ENCODE peak calls at places on chromosome 4, in four cellular contexts. One of them, this sample, is unnamed.

GRCh38 chr4:183798921-183799307 is 106.2 kb upstream of the STOX2 start:
- DNase-seq in fibroblast of lung: no peak
- DNase-seq in H1: no peak
- DNase-seq in GM23248: no peak
- DNase-seq in this sample: no peak

GRCh38 chr4:100933628-100934027 is 413.7 kb downstream of the PPP3CA start:
- DNase-seq in fibroblast of lung: peak; percentile 20
- DNase-seq in H1: no peak
- DNase-seq in GM23248: peak; percentile 82
- DNase-seq in this sample: no peak

GRCh38 chr4:140049924-140050681 is 103.9 kb downstream of the MAML3 start:
- DNase-seq in fibroblast of lung: peak; percentile 64
- DNase-seq in H1: no peak
- DNase-seq in GM23248: peak; percentile 56
- DNase-seq in this sample: peak; percentile 38

GRCh38 chr4:108965031-108965430 is 202.2 kb upstream of the ETNPPL start:
- DNase-seq in fibroblast of lung: no peak
- DNase-seq in H1: no peak
- DNase-seq in GM23248: no peak
- DNase-seq in this sample: peak; percentile 45

GRCh38 chr4:5796976-5797375 is 86.0 kb downstream of the EVC start:
- DNase-seq in fibroblast of lung: no peak
- DNase-seq in H1: no peak
- DNase-seq in GM23248: no peak
- DNase-seq in this sample: no peak

GRCh38 chr4:109811707-109812106 is 3.9 kb upstream of the GAR1 start:
- DNase-seq in fibroblast of lung: no peak
- DNase-seq in H1: no peak
- DNase-seq in GM23248: no peak
- DNase-seq in this sample: no peak

GRCh38 chr4:98564847-98565246 is 93.6 kb downstream of the TSPAN5 start:
- DNase-seq in fibroblast of lung: no peak
- DNase-seq in H1: no peak
- DNase-seq in GM23248: no peak
- DNase-seq in this sample: peak; percentile 97

GRCh38 chr4:164997324-164997723 is 19.9 kb upstream of the TRIM61 start:
- DNase-seq in fibroblast of lung: peak; percentile 4
- DNase-seq in H1: no peak
- DNase-seq in GM23248: peak; percentile 66
- DNase-seq in this sample: peak; percentile 24

GRCh38 chr4:38856524-38857337 is at the start of gene TLR6:
- DNase-seq in fibroblast of lung: peak; percentile 66
- DNase-seq in H1: no peak
- DNase-seq in GM23248: peak; percentile 61
- DNase-seq in this sample: peak; percentile 75

GRCh38 chr4:17721496-17722360 is 59.7 kb downstream of the FAM184B start:
- DNase-seq in fibroblast of lung: no peak
- DNase-seq in H1: no peak
- DNase-seq in GM23248: peak; percentile 86
- DNase-seq in this sample: no peak

GRCh38 chr4:149047368-149047767 is 605.2 kb upstream of the NR3C2 start:
- DNase-seq in fibroblast of lung: no peak
- DNase-seq in H1: no peak
- DNase-seq in GM23248: peak; percentile 10
- DNase-seq in this sample: no peak

GRCh38 chr4:21811576-21811975 is 137.0 kb downstream of the KCNIP4 start:
- DNase-seq in fibroblast of lung: no peak
- DNase-seq in H1: no peak
- DNase-seq in GM23248: peak; percentile 44
- DNase-seq in this sample: no peak

GRCh38 chr4:183906486-183906735 is 1.3 kb downstream of the STOX2 start:
- DNase-seq in fibroblast of lung: no peak
- DNase-seq in H1: no peak
- DNase-seq in GM23248: no peak
- DNase-seq in this sample: no peak

GRCh38 chr4:40395908-40396806 is 61.0 kb downstream of the CHRNA9 start:
- DNase-seq in fibroblast of lung: peak; percentile 60
- DNase-seq in H1: no peak
- DNase-seq in GM23248: no peak
- DNase-seq in this sample: peak; percentile 58

GRCh38 chr4:101355767-101356702 is 8.7 kb upstream of the PPP3CA start:
- DNase-seq in fibroblast of lung: peak; percentile 92
- DNase-seq in H1: no peak
- DNase-seq in GM23248: peak; percentile 85
- DNase-seq in this sample: peak; percentile 53

GRCh38 chr4:22552802-22553201 is 36.9 kb upstream of the ADGRA3 start:
- DNase-seq in fibroblast of lung: no peak
- DNase-seq in H1: no peak
- DNase-seq in GM23248: no peak
- DNase-seq in this sample: no peak

GRCh38 chr4:68375667-68376559 is 26.0 kb upstream of the YTHDC1 start:
- DNase-seq in fibroblast of lung: peak; percentile 69
- DNase-seq in H1: no peak
- DNase-seq in GM23248: peak; percentile 79
- DNase-seq in this sample: peak; percentile 42

GRCh38 chr4:22991576-22991975 is 298.8 kb downstream of the GBA3 start:
- DNase-seq in fibroblast of lung: no peak
- DNase-seq in H1: no peak
- DNase-seq in GM23248: peak; percentile 13
- DNase-seq in this sample: no peak

GRCh38 chr4:8335848-8336247 is 66.3 kb downstream of the HTRA3 start:
- DNase-seq in fibroblast of lung: no peak
- DNase-seq in H1: no peak
- DNase-seq in GM23248: no peak
- DNase-seq in this sample: no peak

GRCh38 chr4:97576955-97577354 is 566.3 kb downstream of the STPG2 start:
- DNase-seq in fibroblast of lung: no peak
- DNase-seq in H1: no peak
- DNase-seq in GM23248: no peak
- DNase-seq in this sample: no peak

GRCh38 chr4:109325698-109326097 is 23.2 kb upstream of the COL25A1 start:
- DNase-seq in fibroblast of lung: no peak
- DNase-seq in H1: no peak
- DNase-seq in GM23248: no peak
- DNase-seq in this sample: no peak

GRCh38 chr4:162347492-162348213 is 183.9 kb upstream of the FSTL5 start:
- DNase-seq in fibroblast of lung: no peak
- DNase-seq in H1: no peak
- DNase-seq in GM23248: no peak
- DNase-seq in this sample: no peak

GRCh38 chr4:137253949-137254348 is 278.3 kb downstream of the PCDH18 start:
- DNase-seq in fibroblast of lung: peak; percentile 72
- DNase-seq in H1: no peak
- DNase-seq in GM23248: peak; percentile 61
- DNase-seq in this sample: no peak

GRCh38 chr4:29553842-29554241 is 1166.3 kb upstream of the PCDH7 start:
- DNase-seq in fibroblast of lung: peak; percentile 8
- DNase-seq in H1: no peak
- DNase-seq in GM23248: no peak
- DNase-seq in this sample: peak; percentile 12

GRCh38 chr4:127196656-127197352 is 436.0 kb upstream of the INTU start:
- DNase-seq in fibroblast of lung: no peak
- DNase-seq in H1: no peak
- DNase-seq in GM23248: no peak
- DNase-seq in this sample: peak; percentile 41

GRCh38 chr4:55367084-55367722 is 21.2 kb downstream of the SRD5A3 start:
- DNase-seq in fibroblast of lung: no peak
- DNase-seq in H1: no peak
- DNase-seq in GM23248: no peak
- DNase-seq in this sample: no peak

GRCh38 chr4:128574706-128575105 is 234.8 kb upstream of the JADE1 start:
- DNase-seq in fibroblast of lung: peak; percentile 87
- DNase-seq in H1: peak; percentile 81
- DNase-seq in GM23248: peak; percentile 58
- DNase-seq in this sample: peak; percentile 56
- H3K27ac ChIP-seq in fibroblast of lung: no peak overlapping the region
- H3K27ac ChIP-seq in H1: no peak overlapping the region
- H3K27ac ChIP-seq in GM23248: peak overlapping the region; percentile 82
- H3K27ac ChIP-seq in this sample: no peak overlapping the region

DNA sequence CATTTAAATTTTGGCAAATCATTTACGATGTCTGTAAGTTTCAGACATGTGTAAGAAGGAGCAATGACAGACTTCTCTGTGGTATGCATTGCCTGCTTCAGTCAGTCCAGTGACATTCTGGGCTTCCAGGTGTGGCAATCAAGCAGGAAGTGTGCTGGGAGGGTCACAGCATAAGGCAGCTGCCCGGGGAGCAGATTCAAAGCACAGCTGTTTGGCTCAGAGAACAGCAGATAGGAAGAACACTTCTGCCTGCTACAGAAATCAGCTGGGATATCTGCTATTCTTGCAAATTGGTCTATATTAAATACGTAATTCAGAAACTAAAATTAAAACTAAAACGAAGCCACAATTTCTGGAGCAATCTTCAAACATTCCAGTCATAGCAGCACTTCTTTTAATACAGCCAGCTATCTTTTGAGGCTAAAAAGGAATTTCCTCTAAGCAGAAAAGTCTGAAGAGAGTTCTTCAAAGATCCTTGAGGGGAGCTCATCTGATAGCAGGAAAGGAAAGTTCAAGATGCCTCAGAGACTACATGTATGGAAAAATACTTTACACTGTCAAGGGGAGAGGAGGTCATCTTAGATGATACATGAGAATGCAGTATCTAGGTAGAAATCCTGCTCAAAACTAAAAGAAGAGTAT is 47.4 kb upstream of the GALNT7 start:
- DNase-seq in fibroblast of lung: peak; percentile 6
- DNase-seq in H1: no peak
- DNase-seq in GM23248: peak; percentile 20
- DNase-seq in this sample: peak; percentile 71
- H3K27ac ChIP-seq in fibroblast of lung: no peak overlapping the region
- H3K27ac ChIP-seq in H1: no peak overlapping the region
- H3K27ac ChIP-seq in GM23248: no peak overlapping the region
- H3K27ac ChIP-seq in this sample: no peak overlapping the region

GRCh38 chr4:94546949-94547348 is 95.2 kb downstream of the PDLIM5 start:
- DNase-seq in fibroblast of lung: no peak
- DNase-seq in H1: no peak
- DNase-seq in GM23248: no peak
- DNase-seq in this sample: no peak

GRCh38 chr4:94548571-94548970 is 96.8 kb downstream of the PDLIM5 start:
- DNase-seq in fibroblast of lung: peak; percentile 54
- DNase-seq in H1: no peak
- DNase-seq in GM23248: peak; percentile 82
- DNase-seq in this sample: no peak

GRCh38 chr4:94550851-94551250 is 99.1 kb downstream of the PDLIM5 start:
- DNase-seq in fibroblast of lung: no peak
- DNase-seq in H1: no peak
- DNase-seq in GM23248: no peak
- DNase-seq in this sample: no peak

GRCh38 chr4:94551616-94552564 is 100.1 kb downstream of the PDLIM5 start:
- DNase-seq in fibroblast of lung: peak; percentile 48
- DNase-seq in H1: no peak
- DNase-seq in GM23248: peak; percentile 51
- DNase-seq in this sample: no peak

DNA sequence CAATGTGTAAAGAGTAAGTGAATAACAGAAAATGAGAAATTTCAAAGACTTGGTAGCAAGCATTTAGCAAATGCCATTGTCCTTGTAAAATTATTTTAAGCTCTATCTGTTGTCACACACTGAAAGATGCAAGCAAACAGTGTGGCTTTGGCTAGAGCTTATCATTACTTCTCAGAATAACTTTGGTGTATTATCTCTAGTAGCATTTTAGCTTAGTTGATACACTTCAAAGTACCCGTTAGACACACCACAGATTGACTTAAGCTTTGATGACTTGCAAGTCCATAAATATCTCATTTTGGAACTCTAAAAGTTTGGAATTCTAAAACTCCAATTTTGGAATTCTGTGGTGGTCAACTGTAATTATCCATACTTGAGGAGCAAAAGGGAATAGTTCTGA is 98.6 kb downstream of the PDLIM5 start:
- DNase-seq in fibroblast of lung: no peak
- DNase-seq in H1: no peak
- DNase-seq in GM23248: no peak
- DNase-seq in this sample: no peak
- H3K27ac ChIP-seq in fibroblast of lung: no peak overlapping the region
- H3K27ac ChIP-seq in H1: no peak overlapping the region
- H3K27ac ChIP-seq in GM23248: peak overlapping the region; percentile 4
- H3K27ac ChIP-seq in this sample: no peak overlapping the region

GRCh38 chr4:128600410-128600809 is 209.1 kb upstream of the JADE1 start:
- DNase-seq in fibroblast of lung: peak; percentile 61
- DNase-seq in H1: no peak
- DNase-seq in GM23248: no peak
- DNase-seq in this sample: no peak
- H3K27ac ChIP-seq in fibroblast of lung: no peak overlapping the region
- H3K27ac ChIP-seq in H1: no peak overlapping the region
- H3K27ac ChIP-seq in GM23248: no peak overlapping the region
- H3K27ac ChIP-seq in this sample: no peak overlapping the region

GRCh38 chr4:118950224-118950623 is 61.6 kb downstream of the SYNPO2 start:
- DNase-seq in fibroblast of lung: no peak
- DNase-seq in H1: no peak
- DNase-seq in GM23248: no peak
- DNase-seq in this sample: no peak

GRCh38 chr4:118948545-118949144 is 60.0 kb downstream of the SYNPO2 start:
- DNase-seq in fibroblast of lung: no peak
- DNase-seq in H1: no peak
- DNase-seq in GM23248: peak; percentile 46
- DNase-seq in this sample: no peak

GRCh38 chr4:118950929-118951570 is 62.4 kb downstream of the SYNPO2 start:
- DNase-seq in fibroblast of lung: no peak
- DNase-seq in H1: no peak
- DNase-seq in GM23248: no peak
- DNase-seq in this sample: no peak

GRCh38 chr4:118942465-118942864 is 53.8 kb downstream of the SYNPO2 start:
- DNase-seq in fibroblast of lung: no peak
- DNase-seq in H1: no peak
- DNase-seq in GM23248: peak; percentile 26
- DNase-seq in this sample: no peak

DNA sequence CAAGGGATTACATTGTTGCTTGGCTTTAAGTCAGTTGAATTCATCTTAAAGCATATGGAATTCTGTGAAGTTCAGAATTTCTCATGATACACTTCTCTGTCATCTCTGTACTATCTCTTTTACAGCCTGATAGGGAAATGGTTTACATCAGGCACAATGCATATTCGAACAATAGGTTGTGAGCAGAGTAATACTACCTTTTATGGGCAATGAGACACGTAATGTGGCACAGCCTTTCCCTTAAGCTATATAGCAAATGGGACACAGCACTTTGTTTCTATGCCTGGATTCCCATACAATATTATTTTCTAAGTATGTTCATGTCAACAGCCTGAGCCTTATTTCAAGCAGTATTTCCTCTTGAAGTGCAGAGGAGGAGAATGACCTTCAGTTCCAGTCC is 58.4 kb downstream of the SYNPO2 start:
- DNase-seq in fibroblast of lung: no peak
- DNase-seq in H1: no peak
- DNase-seq in GM23248: no peak
- DNase-seq in this sample: no peak
- H3K27ac ChIP-seq in fibroblast of lung: no peak overlapping the region
- H3K27ac ChIP-seq in H1: no peak overlapping the region
- H3K27ac ChIP-seq in GM23248: no peak overlapping the region
- H3K27ac ChIP-seq in this sample: no peak overlapping the region